ENCODE peak calls at places on chromosomes 12 and 14, in six cellular contexts. Z, K, Q, O, J and G are unnamed samples.

GRCh38 chr12:89230376-89231101 is 121.8 kb downstream of the DUSP6 start:
- DNase-seq in Q (no peak), Z (no peak), J (no peak), K (no peak), O (peak; percentile 61), G (no peak)

GRCh38 chr14:22614240-22614799 is 16.2 kb downstream of the ABHD4 start:
- DNase-seq in J (peak; percentile 62), K (peak; percentile 31), Z (no peak), Q (no peak), O (peak; percentile 95), G (no peak)

GRCh38 chr14:100567009-100567876 is 20.0 kb downstream of the BEGAIN start:
- DNase-seq in J (no peak), K (no peak), O (no peak), Q (no peak), Z (no peak), G (no peak)

GRCh38 chr12:12476836-12477531 is 85.7 kb downstream of the DUSP16 start:
- DNase-seq in Q (no peak), Z (no peak), O (no peak), K (no peak), J (no peak), G (no peak)

GRCh38 chr12:53569174-53569557 is 57.0 kb downstream of the ATF7 start:
- DNase-seq in K (no peak), Q (no peak), J (no peak), O (peak; percentile 73), Z (no peak), G (no peak)

GRCh38 chr12:1167784-1168183 is 176.8 kb downstream of the ERC1 start:
- DNase-seq in Q (no peak), O (no peak), K (no peak), Z (no peak), J (no peak), G (no peak)

GRCh38 chr14:31243860-31244259 is 36.3 kb upstream of the HECTD1 start:
- DNase-seq in K (no peak), J (no peak), Z (no peak), O (no peak), Q (no peak), G (no peak)

GRCh38 chr14:72961579-72962335 is 35.5 kb downstream of the DCAF4 start:
- DNase-seq in Z (no peak), K (no peak), J (no peak), Q (no peak), O (peak; percentile 47), G (no peak)

GRCh38 chr12:125453751-125454150 is 388.5 kb downstream of the AACS start:
- DNase-seq in J (no peak), K (no peak), O (no peak), Q (no peak), Z (no peak), G (no peak)